ENCODE peak calls at places on chromosome 9, in eight cellular contexts. S, H, A, C, R, T, Y and W are unnamed samples.

GRCh38 chr9:4814913-4815312 is 22.2 kb downstream of the RCL1 start:
- DNase-seq in S (no peak), H (no peak), A (no peak), C (no peak), R (no peak), T (no peak), Y (no peak), W (no peak)

GRCh38 chr9:2637390-2637789 is 15.8 kb downstream of the VLDLR start:
- DNase-seq in S (no peak), H (no peak), A (no peak), C (no peak), R (no peak), T (no peak), Y (no peak), W (no peak)

GRCh38 chr9:5025416-5025815 is 40.3 kb downstream of the JAK2 start:
- DNase-seq in S (no peak), H (no peak), A (no peak), C (no peak), R (no peak), T (no peak), Y (peak; percentile 56), W (peak; percentile 35)

GRCh38 chr9:35908484-35909125 is 685 bp upstream of the SPAAR start:
- DNase-seq in S (no peak), H (no peak), A (no peak), C (no peak), R (no peak), T (no peak), Y (no peak), W (no peak)

GRCh38 chr9:88438819-88439218 is 50.6 kb downstream of the SPIN1 start:
- DNase-seq in S (no peak), H (no peak), A (no peak), C (no peak), R (no peak), T (no peak), Y (no peak), W (no peak)

GRCh38 chr9:134632329-134632728 is 9.3 kb upstream of the COL5A1 start:
- DNase-seq in S (no peak), H (no peak), A (no peak), C (no peak), R (no peak), T (no peak), Y (no peak), W (no peak)

GRCh38 chr9:17807670-17808282 is 228.9 kb downstream of the SH3GL2 start:
- DNase-seq in S (no peak), H (peak; percentile 22), A (no peak), C (no peak), R (no peak), T (no peak), Y (no peak), W (no peak)

GRCh38 chr9:31745468-31745867 is 639.0 kb upstream of the ACO1 start:
- DNase-seq in S (no peak), H (no peak), A (no peak), C (no peak), R (no peak), T (no peak), Y (peak; percentile 19), W (no peak)

GRCh38 chr9:36765468-36766341 is 193.0 kb downstream of the MELK start:
- DNase-seq in S (peak; percentile 91), H (peak; percentile 96), A (peak; percentile 77), C (no peak), R (peak; percentile 80), T (no peak), Y (peak; percentile 36), W (peak; percentile 44)

GRCh38 chr9:129876815-129877214 is 41.6 kb downstream of the USP20 start:
- DNase-seq in S (no peak), H (no peak), A (no peak), C (no peak), R (no peak), T (no peak), Y (no peak), W (no peak)

GRCh38 chr9:76090909-76091308 is 200.4 kb downstream of the PCSK5 start:
- DNase-seq in S (no peak), H (no peak), A (no peak), C (no peak), R (no peak), T (no peak), Y (no peak), W (no peak)

GRCh38 chr9:135358161-135358940 is 121.2 kb upstream of the PPP1R26 start:
- DNase-seq in S (no peak), H (no peak), A (no peak), C (no peak), R (no peak), T (no peak), Y (no peak), W (no peak)

GRCh38 chr9:69332067-69332685 is 7.2 kb downstream of the ENTREP1 start:
- DNase-seq in S (no peak), H (no peak), A (no peak), C (no peak), R (no peak), T (no peak), Y (no peak), W (no peak)

GRCh38 chr9:120733190-120733589 is 18.9 kb upstream of the MEGF9 start:
- DNase-seq in S (no peak), H (no peak), A (no peak), C (no peak), R (no peak), T (peak; percentile 52), Y (peak; percentile 91), W (peak; percentile 92)

GRCh38 chr9:128231638-128232568 is 28.7 kb downstream of the DNM1 start:
- DNase-seq in S (no peak), H (no peak), A (no peak), C (no peak), R (no peak), T (no peak), Y (no peak), W (no peak)

GRCh38 chr9:137174722-137175293 is 3.0 kb upstream of the TMEM210 start:
- DNase-seq in S (no peak), H (no peak), A (no peak), C (no peak), R (no peak), T (no peak), Y (no peak), W (no peak)

GRCh38 chr9:81028504-81028903 is 660.8 kb downstream of the TLE1 start:
- DNase-seq in S (no peak), H (no peak), A (no peak), C (peak; percentile 43), R (no peak), T (peak; percentile 76), Y (peak; percentile 90), W (peak; percentile 89)

GRCh38 chr9:137417161-137418021 is 5.6 kb downstream of the EXD3 start:
- DNase-seq in S (peak; percentile 47), H (no peak), A (no peak), C (no peak), R (no peak), T (no peak), Y (no peak), W (no peak)

GRCh38 chr9:16257604-16258003 is 612.9 kb downstream of the BNC2 start:
- DNase-seq in S (no peak), H (no peak), A (no peak), C (no peak), R (no peak), T (no peak), Y (peak; percentile 45), W (peak; percentile 26)

GRCh38 chr9:113011911-113012381 is at the start of gene ZNF883:
- DNase-seq in S (peak; percentile 59), H (peak; percentile 57), A (peak; percentile 6), C (peak; percentile 8), R (peak; percentile 1), T (no peak), Y (peak; percentile 76), W (peak; percentile 49)

GRCh38 chr9:13787234-13787833 is 507.8 kb upstream of the MPDZ start:
- DNase-seq in S (no peak), H (no peak), A (no peak), C (no peak), R (no peak), T (no peak), Y (peak; percentile 44), W (peak; percentile 81)

GRCh38 chr9:97179616-97180015 is 127.8 kb upstream of the CCDC180 start:
- DNase-seq in S (no peak), H (no peak), A (no peak), C (no peak), R (no peak), T (no peak), Y (no peak), W (no peak)

GRCh38 chr9:26077860-26078259 is 399.6 kb upstream of the TUSC1 start:
- DNase-seq in S (no peak), H (no peak), A (no peak), C (no peak), R (no peak), T (no peak), Y (no peak), W (no peak)

GRCh38 chr9:82621446-82621845 is 441.5 kb downstream of the RASEF start:
- DNase-seq in S (no peak), H (no peak), A (no peak), C (no peak), R (no peak), T (no peak), Y (no peak), W (no peak)

GRCh38 chr9:32419921-32420320 is 35.5 kb downstream of the ACO1 start:
- DNase-seq in S (no peak), H (no peak), A (no peak), C (no peak), R (no peak), T (no peak), Y (peak; percentile 46), W (no peak)

GRCh38 chr9:126723807-126724172 is 81.0 kb upstream of the ZBTB43 start:
- DNase-seq in S (no peak), H (no peak), A (no peak), C (no peak), R (no peak), T (no peak), Y (no peak), W (no peak)

GRCh38 chr9:127985011-127985410 is 4.2 kb upstream of the EEIG1 start:
- DNase-seq in S (no peak), H (no peak), A (no peak), C (no peak), R (no peak), T (no peak), Y (no peak), W (no peak)

GRCh38 chr9:93120846-93121315 is 13.2 kb downstream of the NINJ1 start:
- DNase-seq in S (peak; percentile 49), H (no peak), A (no peak), C (no peak), R (no peak), T (no peak), Y (no peak), W (no peak)

GRCh38 chr9:129988607-129989361 is 54.2 kb downstream of the FNBP1 start:
- DNase-seq in S (no peak), H (no peak), A (no peak), C (no peak), R (no peak), T (no peak), Y (no peak), W (no peak)

GRCh38 chr9:70761139-70761538 is 346.7 kb upstream of the KLF9 start:
- DNase-seq in S (no peak), H (no peak), A (no peak), C (no peak), R (no peak), T (no peak), Y (no peak), W (no peak)

GRCh38 chr9:87547665-87548064 is 50.0 kb downstream of the DAPK1 start:
- DNase-seq in S (no peak), H (no peak), A (no peak), C (no peak), R (no peak), T (no peak), Y (no peak), W (no peak)

GRCh38 chr9:12856608-12857007 is 81.8 kb downstream of the LURAP1L start:
- DNase-seq in S (no peak), H (no peak), A (no peak), C (no peak), R (no peak), T (no peak), Y (no peak), W (no peak)

GRCh38 chr9:135673941-135674340 is 10.8 kb downstream of the LCN9 start:
- DNase-seq in S (no peak), H (no peak), A (no peak), C (no peak), R (no peak), T (no peak), Y (no peak), W (no peak)

GRCh38 chr9:125635888-125636287 is 71.1 kb downstream of the MAPKAP1 start:
- DNase-seq in S (no peak), H (no peak), A (no peak), C (no peak), R (no peak), T (no peak), Y (no peak), W (no peak)